ENCODE peak calls at places on chromosomes 12 and 14, in seven cellular contexts. W, C, V, A, I, G and B are unnamed samples.

GRCh38 chr14:32382704-32383103 is 53.6 kb downstream of the AKAP6 start:
- DNase-seq in W (peak; percentile 24), C (no peak), V (no peak), A (no peak), I (no peak), G (no peak), B (no peak)

GRCh38 chr12:92550234-92550633 is 152.6 kb upstream of the PLEKHG7 start:
- DNase-seq in W (no peak), C (no peak), V (no peak), A (no peak), I (no peak), G (no peak), B (no peak)

GRCh38 chr12:74626397-74626796 is 88.8 kb downstream of the ATXN7L3B start:
- DNase-seq in W (no peak), C (no peak), V (no peak), A (no peak), I (no peak), G (no peak), B (no peak)

GRCh38 chr12:93336344-93336743 is 41.4 kb upstream of the NUDT4 start:
- DNase-seq in W (no peak), C (no peak), V (no peak), A (no peak), I (peak; percentile 18), G (no peak), B (no peak)

GRCh38 chr12:58242803-58243628 is 301.6 kb downstream of the ATP23 start:
- DNase-seq in W (no peak), C (no peak), V (no peak), A (no peak), I (no peak), G (no peak), B (no peak)

GRCh38 chr14:70359076-70359424 is 433 bp downstream of the COX16 start:
- DNase-seq in W (no peak), C (no peak), V (no peak), A (no peak), I (no peak), G (no peak), B (no peak)

GRCh38 chr14:99539503-99539902 is 58.3 kb downstream of the CCNK start:
- DNase-seq in W (no peak), C (no peak), V (no peak), A (no peak), I (no peak), G (no peak), B (no peak)

GRCh38 chr14:60736494-60736893 is 1.9 kb downstream of the MNAT1 start:
- DNase-seq in W (no peak), C (no peak), V (no peak), A (no peak), I (no peak), G (no peak), B (no peak)

GRCh38 chr12:66647034-66647691 is 31.7 kb downstream of the GRIP1 start:
- DNase-seq in W (no peak), C (no peak), V (no peak), A (no peak), I (no peak), G (no peak), B (no peak)

GRCh38 chr14:78088941-78089340 is 81.2 kb upstream of the NRXN3 start:
- DNase-seq in W (peak; percentile 30), C (no peak), V (no peak), A (no peak), I (no peak), G (no peak), B (no peak)

GRCh38 chr12:121530600-121531355 is 50.0 kb downstream of the KDM2B start:
- DNase-seq in W (no peak), C (peak; percentile 81), V (peak; percentile 72), A (peak; percentile 69), I (no peak), G (peak; percentile 57), B (peak; percentile 54)

GRCh38 chr12:79317184-79317847 is 373.4 kb downstream of the PAWR start:
- DNase-seq in W (no peak), C (no peak), V (no peak), A (no peak), I (no peak), G (no peak), B (no peak)

GRCh38 chr12:82326905-82327503 is 31.2 kb downstream of the CCDC59 start:
- DNase-seq in W (no peak), C (no peak), V (no peak), A (no peak), I (no peak), G (no peak), B (no peak)

GRCh38 chr12:125090437-125090836 is 25.2 kb downstream of the AACS start:
- DNase-seq in W (no peak), C (no peak), V (no peak), A (no peak), I (no peak), G (no peak), B (no peak)

GRCh38 chr12:125091401-125091800 is 26.2 kb downstream of the AACS start:
- DNase-seq in W (no peak), C (no peak), V (no peak), A (no peak), I (no peak), G (no peak), B (no peak)

GRCh38 chr12:125092108-125092871 is 27.1 kb downstream of the AACS start:
- DNase-seq in W (no peak), C (no peak), V (no peak), A (no peak), I (no peak), G (peak; percentile 50), B (no peak)

GRCh38 chr12:125093681-125094025 is 28.4 kb downstream of the AACS start:
- DNase-seq in W (no peak), C (no peak), V (no peak), A (no peak), I (no peak), G (no peak), B (no peak)

GRCh38 chr12:125092872-125093680 is 27.8 kb downstream of the AACS start:
- DNase-seq in W (no peak), C (no peak), V (no peak), A (peak; percentile 62), I (no peak), G (peak; percentile 77), B (no peak)
- H3K4me3 ChIP-seq in W (no peak overlapping the region), C (no peak overlapping the region), V (no peak overlapping the region), A (no peak overlapping the region), I (no peak overlapping the region), G (no peak overlapping the region), B (no peak overlapping the region)

GRCh38 chr12:2198542-2198941 is 145.8 kb downstream of the CACNA1C start:
- DNase-seq in W (no peak), C (no peak), V (no peak), A (no peak), I (no peak), G (no peak), B (no peak)
- H3K27ac ChIP-seq in W (no peak overlapping the region), C (peak overlapping the region; percentile 55), V (no peak overlapping the region), A (no peak overlapping the region), I (no peak overlapping the region), G (no peak overlapping the region), B (no peak overlapping the region)

DNA sequence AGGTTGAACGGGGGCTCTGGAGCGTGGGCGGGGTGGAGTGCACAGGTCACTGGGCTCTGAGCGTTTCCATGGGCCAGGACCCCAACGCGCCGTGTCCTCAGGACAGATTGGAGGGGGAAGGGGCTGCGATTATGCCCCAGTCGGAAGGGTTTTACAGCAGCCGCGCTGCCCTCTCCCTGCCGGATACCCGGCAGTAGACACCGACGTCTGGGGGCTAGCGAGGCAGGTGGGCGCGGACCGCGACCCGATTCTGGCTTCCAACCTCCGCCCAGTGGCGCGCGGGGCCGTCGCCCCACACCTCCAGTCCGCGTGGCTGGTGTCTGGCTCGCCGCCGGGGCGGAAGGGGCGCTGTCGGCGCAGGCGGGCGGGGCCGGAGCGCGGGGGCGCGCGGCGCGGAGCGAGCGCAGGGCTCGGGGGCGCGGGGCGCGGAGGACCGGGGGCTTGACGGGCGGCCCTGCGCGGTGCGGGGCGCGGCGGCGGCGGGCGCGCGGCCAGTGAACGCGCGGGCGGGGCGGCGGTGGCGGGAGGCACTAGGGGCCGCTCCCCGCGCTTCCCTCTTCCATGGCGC is 2.4 kb upstream of the KIF26A start:
- DNase-seq in W (peak; percentile 59), C (peak; percentile 54), V (no peak), A (no peak), I (no peak), G (no peak), B (no peak)
- H3K4me3 ChIP-seq in W (peak overlapping the region; percentile 64), C (peak overlapping the region; percentile 61), V (no peak overlapping the region), A (no peak overlapping the region), I (peak overlapping the region; percentile 12), G (no peak overlapping the region), B (no peak overlapping the region)

DNA sequence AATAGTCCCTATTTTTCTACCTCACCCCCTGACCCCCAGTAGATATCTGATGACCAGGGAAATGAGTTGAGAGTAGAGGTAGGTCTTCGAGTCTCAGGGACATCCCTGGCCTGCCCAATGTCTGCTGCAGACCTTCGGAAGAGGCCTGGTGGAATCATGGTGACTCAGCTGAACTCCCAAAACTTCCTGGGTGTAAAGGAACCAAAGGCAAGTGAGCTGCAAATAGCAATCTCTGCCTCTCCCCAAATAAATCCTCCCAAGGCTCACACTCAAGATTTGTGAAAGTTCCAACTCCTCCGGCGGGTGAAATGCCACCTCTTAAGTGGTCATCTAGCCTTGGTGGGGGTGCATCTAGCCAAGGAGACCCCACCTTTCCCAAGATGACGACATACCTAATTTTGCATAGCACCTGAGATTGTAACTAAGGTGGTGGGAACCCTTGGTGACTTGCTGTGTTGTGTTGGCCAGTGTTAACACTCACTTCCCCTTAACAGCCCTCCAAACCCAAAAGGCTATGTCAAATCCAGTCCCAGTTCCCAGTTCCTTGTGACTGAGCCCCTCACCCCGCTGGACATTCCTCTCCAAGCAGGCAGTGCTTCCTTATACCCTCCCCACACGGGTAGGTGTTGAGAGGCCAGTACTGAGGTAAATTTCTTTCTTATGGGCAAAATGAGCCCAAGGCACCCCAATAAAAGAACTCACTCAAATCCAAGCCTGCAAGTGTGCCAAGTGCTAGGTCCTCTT is 6.2 kb downstream of the ZFP36L1 start:
- DNase-seq in W (no peak), C (no peak), V (no peak), A (no peak), I (no peak), G (peak; percentile 44), B (no peak)
- H3K27ac ChIP-seq in W (no peak overlapping the region), C (peak overlapping the region; percentile 47), V (peak overlapping the region; percentile 44), A (peak overlapping the region; percentile 100), I (peak overlapping the region; percentile 35), G (peak overlapping the region; percentile 100), B (peak overlapping the region; percentile 100)

DNA sequence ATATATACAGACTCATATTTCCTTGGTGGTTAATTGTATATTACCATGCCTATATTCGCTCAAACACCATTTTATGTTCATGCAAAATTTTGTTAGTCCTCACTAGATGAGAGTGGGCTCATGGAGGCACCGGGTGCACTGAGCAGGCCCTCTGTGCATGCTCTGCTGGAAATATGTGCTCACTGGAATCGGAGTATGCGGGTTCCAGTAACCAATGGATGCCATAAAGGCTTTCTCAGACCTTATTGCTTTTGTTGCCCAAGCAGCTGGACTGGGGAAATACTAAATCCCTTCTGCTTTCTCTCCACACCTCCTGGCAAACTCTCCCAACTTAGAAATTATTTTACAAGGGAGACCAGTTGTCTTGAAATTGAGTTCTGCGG is 7.7 kb upstream of the HOXC6 start:
- DNase-seq in W (no peak), C (no peak), V (no peak), A (no peak), I (no peak), G (no peak), B (no peak)
- H3K4me3 ChIP-seq in W (peak overlapping the region; percentile 73), C (no peak overlapping the region), V (no peak overlapping the region), A (no peak overlapping the region), I (no peak overlapping the region), G (no peak overlapping the region), B (no peak overlapping the region)

DNA sequence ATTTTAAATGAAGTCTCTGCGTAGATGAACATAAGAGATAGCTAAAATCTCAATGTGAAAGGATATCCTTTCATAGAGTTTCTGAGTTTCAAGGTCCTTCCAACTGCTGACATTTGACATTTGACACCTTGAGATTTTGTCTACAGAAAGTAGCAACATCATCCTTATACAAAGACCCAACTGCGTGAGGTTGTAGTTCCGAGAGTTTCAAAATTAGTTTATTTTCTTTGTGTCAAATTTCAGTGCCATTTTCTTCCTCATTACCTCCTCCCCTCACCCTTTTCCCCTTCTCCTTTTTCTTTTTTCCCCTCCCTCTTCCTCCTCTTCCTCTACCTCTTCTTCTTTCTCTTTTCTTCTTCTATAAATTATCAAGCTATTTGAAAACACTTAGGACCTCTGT is 26.9 kb upstream of the BATF start:
- DNase-seq in W (no peak), C (no peak), V (no peak), A (no peak), I (no peak), G (no peak), B (no peak)
- H3K27ac ChIP-seq in W (no peak overlapping the region), C (no peak overlapping the region), V (no peak overlapping the region), A (no peak overlapping the region), I (no peak overlapping the region), G (no peak overlapping the region), B (no peak overlapping the region)